ENCODE peak calls at places on chromosome 20, in four cellular contexts. P, B, T and J are unnamed samples.

GRCh38 chr20:54095824-54096223 is 25.4 kb upstream of the BCAS1 start:
- DNase-seq in P (no peak), B (no peak), T (no peak), J (no peak)

GRCh38 chr20:52193133-52193532 is 1.6 kb upstream of the ZFP64 start:
- DNase-seq in P (no peak), B (no peak), T (no peak), J (no peak)

GRCh38 chr20:44990425-44990824 is 24.1 kb downstream of the STK4 start:
- DNase-seq in P (no peak), B (no peak), T (no peak), J (no peak)

GRCh38 chr20:34581341-34582189 is 23.0 kb downstream of the MAP1LC3A start:
- DNase-seq in P (no peak), B (no peak), T (no peak), J (no peak)

GRCh38 chr20:38072885-38073284 is 39.3 kb downstream of the RPRD1B start:
- DNase-seq in P (no peak), B (no peak), T (no peak), J (no peak)

GRCh38 chr20:52637201-52637600 is 335.0 kb upstream of the TSHZ2 start:
- DNase-seq in P (no peak), B (no peak), T (no peak), J (no peak)

GRCh38 chr20:22795897-22796296 is 211.5 kb upstream of the FOXA2 start:
- DNase-seq in P (no peak), B (no peak), T (peak), J (no peak)

GRCh38 chr20:1336699-1337387 is 7.9 kb upstream of the SDCBP2 start:
- DNase-seq in P (no peak), B (peak), T (no peak), J (peak)

GRCh38 chr20:3794701-3795420 is 1.2 kb upstream of the CDC25B start:
- DNase-seq in P (no peak), B (peak), T (no peak), J (no peak)

GRCh38 chr20:64099880-64100565 is 7.3 kb downstream of the NPBWR2 start:
- DNase-seq in P (no peak), B (no peak), T (no peak), J (no peak)

GRCh38 chr20:44910690-44911262 is 916 bp downstream of the PABPC1L start:
- DNase-seq in P (no peak), B (no peak), T (no peak), J (no peak)

GRCh38 chr20:59912609-59913008 is 20.8 kb downstream of the SYCP2 start:
- DNase-seq in P (no peak), B (no peak), T (no peak), J (no peak)

GRCh38 chr20:62696431-62696957 is 12.1 kb upstream of the NTSR1 start:
- DNase-seq in P (no peak), B (no peak), T (no peak), J (no peak)

GRCh38 chr20:51021067-51022025 is 1.6 kb downstream of the KCNG1 start:
- DNase-seq in P (no peak), B (no peak), T (no peak), J (no peak)

GRCh38 chr20:37238426-37238825 is 23.2 kb downstream of the GHRH start:
- DNase-seq in P (no peak), B (no peak), T (no peak), J (no peak)

GRCh38 chr20:47810116-47810672 is 24.9 kb upstream of the SULF2 start:
- DNase-seq in P (no peak), B (peak), T (no peak), J (no peak)

GRCh38 chr20:39986231-39986904 is 702.7 kb downstream of the MAFB start:
- DNase-seq in P (no peak), B (no peak), T (no peak), J (peak)

GRCh38 chr20:46631212-46631869 is 19.9 kb downstream of the SLC13A3 start:
- DNase-seq in P (no peak), B (no peak), T (no peak), J (peak)

GRCh38 chr20:60086936-60087562 is 128.8 kb downstream of the CDH26 start:
- DNase-seq in P (no peak), B (no peak), T (no peak), J (no peak)

GRCh38 chr20:36836591-36837329 is 39.2 kb upstream of the TLDC2 start:
- DNase-seq in P (no peak), B (peak), T (no peak), J (peak)

GRCh38 chr20:56807118-56807517 is 178.0 kb downstream of the TFAP2C start:
- DNase-seq in P (no peak), B (no peak), T (no peak), J (no peak)

GRCh38 chr20:58692579-58693225 is at the start of gene NPEPL1:
- DNase-seq in P (peak), B (peak), T (peak), J (peak)

GRCh38 chr20:63967330-63968135 is 2.2 kb downstream of the ZNF512B start:
- DNase-seq in P (no peak), B (peak), T (no peak), J (no peak)

GRCh38 chr20:58891686-58892125 is 39.2 kb downstream of the GNAS start:
- DNase-seq in P (no peak), B (no peak), T (no peak), J (peak)

GRCh38 chr20:46151936-46152335 is 33.8 kb downstream of the CD40 start:
- DNase-seq in P (no peak), B (peak), T (no peak), J (no peak)

GRCh38 chr20:12166053-12166717 is 248.5 kb downstream of the BTBD3 start:
- DNase-seq in P (no peak), B (no peak), T (peak), J (no peak)

GRCh38 chr20:63488331-63489251 is 10.3 kb downstream of the EEF1A2 start:
- DNase-seq in P (no peak), B (no peak), T (no peak), J (no peak)

GRCh38 chr20:54323227-54323734 is 115.4 kb downstream of the PFDN4 start:
- DNase-seq in P (no peak), B (no peak), T (no peak), J (no peak)

GRCh38 chr20:33131949-33132822 is 35.8 kb upstream of the BPIFA2 start:
- DNase-seq in P (no peak), B (no peak), T (no peak), J (no peak)

GRCh38 chr20:50367104-50367674 is 143.0 kb upstream of the PTPN1 start:
- DNase-seq in P (no peak), B (no peak), T (no peak), J (no peak)

GRCh38 chr20:63454729-63455567 is 17.5 kb downstream of the KCNQ2 start:
- DNase-seq in P (no peak), B (no peak), T (no peak), J (no peak)

GRCh38 chr20:9051508-9051907 is 17.4 kb upstream of the PLCB4 start:
- DNase-seq in P (no peak), B (no peak), T (peak), J (no peak)

GRCh38 chr20:32249030-32249738 is 28.3 kb upstream of the KIF3B start:
- DNase-seq in P (no peak), B (peak), T (no peak), J (no peak)

GRCh38 chr20:4147319-4147718 is 132.0 kb upstream of the RNF24 start:
- DNase-seq in P (no peak), B (no peak), T (no peak), J (no peak)

GRCh38 chr20:17841751-17842191 is 126.8 kb downstream of the SNX5 start:
- DNase-seq in P (no peak), B (no peak), T (no peak), J (no peak)

GRCh38 chr20:19976595-19977372 is 40.4 kb upstream of the NAA20 start:
- DNase-seq in P (no peak), B (no peak), T (peak), J (peak)